ENCODE peak calls at places on chromosomes 2 and 18, in five cellular contexts. Q is transverse colon, M is SJSA1, J is neuronal stem cell, Y is cardiac muscle cell. O is an unnamed sample.

GRCh38 chr2:222978850-222979249 is 73.1 kb upstream of the KCNE4 start:
- DNase-seq in Q (no peak), M (no peak), Y (no peak), J (no peak), O (no peak)

GRCh38 chr2:64203131-64204005 is 59.1 kb upstream of the PELI1 start:
- DNase-seq in M (peak; percentile 60), Q (no peak), Y (peak; percentile 18), J (no peak), O (peak; percentile 57)

GRCh38 chr2:220076734-220077133 is 449.3 kb downstream of the SLC4A3 start:
- DNase-seq in M (no peak), Y (peak; percentile 27), J (no peak), Q (no peak), O (peak; percentile 69)

GRCh38 chr2:223052710-223053261 is 796 bp downstream of the KCNE4 start:
- DNase-seq in J (no peak), Q (no peak), Y (no peak), M (peak; percentile 46), O (no peak)

GRCh38 chr2:98487806-98488189 is 43.1 kb downstream of the INPP4A start:
- DNase-seq in M (no peak), Y (no peak), Q (peak; percentile 56), J (no peak), O (no peak)

GRCh38 chr2:52269696-52270485 is 1238.0 kb upstream of the NRXN1 start:
- DNase-seq in J (no peak), Y (no peak), M (no peak), Q (no peak), O (no peak)

GRCh38 chr2:174683392-174683759 is 80.9 kb downstream of the CHRNA1 start:
- DNase-seq in Y (peak; percentile 20), J (peak; percentile 20), M (no peak), Q (no peak), O (no peak)

GRCh38 chr2:186950694-186951093 is 101.7 kb upstream of the ZSWIM2 start:
- DNase-seq in Q (no peak), Y (no peak), J (no peak), M (no peak), O (no peak)

GRCh38 chr18:57426187-57426586 is 9.0 kb upstream of the ONECUT2 start:
- DNase-seq in Q (no peak), J (no peak), Y (no peak), M (no peak), O (no peak)

GRCh38 chr2:71071681-71072398 is 3.4 kb downstream of the NAGK start:
- DNase-seq in Y (no peak), M (no peak), Q (peak; percentile 46), J (no peak), O (no peak)

GRCh38 chr2:32977228-32977758 is 30.5 kb downstream of the LTBP1 start:
- DNase-seq in J (no peak), Q (peak; percentile 96), M (no peak), Y (no peak), O (no peak)

GRCh38 chr2:101341901-101342624 is 33.6 kb upstream of the RNF149 start:
- DNase-seq in M (peak; percentile 74), J (peak; percentile 71), Q (peak; percentile 78), Y (peak; percentile 79), O (no peak)

GRCh38 chr2:235946590-235946989 is 221.6 kb downstream of the GBX2 start:
- DNase-seq in Y (no peak), Q (no peak), J (no peak), M (no peak), O (no peak)

GRCh38 chr2:195457873-195458272 is 199.2 kb upstream of the SLC39A10 start:
- DNase-seq in J (no peak), M (no peak), Y (no peak), Q (no peak), O (no peak)

GRCh38 chr2:185463481-185463880 is 275.1 kb upstream of the FSIP2 start:
- DNase-seq in Q (no peak), M (no peak), Y (no peak), J (no peak), O (no peak)

GRCh38 chr2:38648107-38648761 is 17.7 kb upstream of the GALM start:
- DNase-seq in M (no peak), Y (no peak), Q (no peak), J (no peak), O (no peak)

GRCh38 chr2:33525666-33526065 is 49.2 kb downstream of the RASGRP3 start:
- DNase-seq in Q (no peak), Y (no peak), M (no peak), J (no peak), O (no peak)

GRCh38 chr2:193584001-193584400 is 1389.3 kb upstream of the TMEFF2 start:
- DNase-seq in Q (no peak), J (peak; percentile 24), Y (peak; percentile 5), M (no peak), O (no peak)

GRCh38 chr18:74316257-74317180 is 880 bp downstream of the C18orf63 start:
- DNase-seq in J (no peak), Y (peak; percentile 44), Q (no peak), M (peak; percentile 84), O (peak; percentile 78)

GRCh38 chr2:181189932-181190331 is 209.5 kb downstream of the UBE2E3 start:
- DNase-seq in Q (no peak), Y (no peak), J (no peak), M (no peak), O (no peak)

GRCh38 chr18:23146861-23147469 is 11.7 kb downstream of the CABLES1 start:
- DNase-seq in M (no peak), Y (no peak), Q (no peak), J (no peak), O (no peak)

GRCh38 chr2:231200805-231201474 is 2.5 kb downstream of the ARMC9 start:
- DNase-seq in Y (no peak), M (peak; percentile 59), J (no peak), Q (no peak), O (no peak)

GRCh38 chr18:63774511-63774910 is 707 bp upstream of the SERPINB7 start:
- DNase-seq in J (no peak), Q (no peak), Y (no peak), M (no peak), O (no peak)
- H3K4me3 ChIP-seq in J (no peak overlapping the region), Q (no peak overlapping the region), Y (no peak overlapping the region), M (no peak overlapping the region), O (no peak overlapping the region)

DNA sequence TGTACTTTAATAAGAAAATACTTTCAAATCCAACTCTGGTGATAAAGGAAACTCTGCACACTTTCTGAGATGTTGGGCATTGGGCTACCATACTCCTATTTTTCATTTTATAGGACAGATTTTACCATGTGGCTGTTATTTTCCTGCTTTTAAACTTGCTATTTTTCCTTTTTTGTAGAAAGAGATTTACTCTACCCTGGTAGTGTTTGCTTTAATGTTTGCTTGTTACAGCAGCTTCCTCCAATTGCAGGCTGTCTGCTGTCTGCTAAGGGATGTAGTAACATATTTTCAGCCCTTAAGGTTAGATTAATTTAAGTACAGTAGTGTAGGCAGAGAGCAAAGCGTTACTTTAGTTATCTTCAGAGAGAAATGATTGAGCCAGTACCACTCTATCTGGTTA is 38.6 kb downstream of the MARCHF7 start:
- DNase-seq in J (no peak), Y (no peak), Q (no peak), M (no peak), O (no peak)
- H3K36me3 ChIP-seq in J (peaks cover 21% of the 10 kb centered on the region), Y (peaks cover 72% of the 10 kb centered on the region), Q (peaks cover 33% of the 10 kb centered on the region), M (peaks cover 98% of the 10 kb centered on the region), O (peaks cover 5% of the 10 kb centered on the region)

DNA sequence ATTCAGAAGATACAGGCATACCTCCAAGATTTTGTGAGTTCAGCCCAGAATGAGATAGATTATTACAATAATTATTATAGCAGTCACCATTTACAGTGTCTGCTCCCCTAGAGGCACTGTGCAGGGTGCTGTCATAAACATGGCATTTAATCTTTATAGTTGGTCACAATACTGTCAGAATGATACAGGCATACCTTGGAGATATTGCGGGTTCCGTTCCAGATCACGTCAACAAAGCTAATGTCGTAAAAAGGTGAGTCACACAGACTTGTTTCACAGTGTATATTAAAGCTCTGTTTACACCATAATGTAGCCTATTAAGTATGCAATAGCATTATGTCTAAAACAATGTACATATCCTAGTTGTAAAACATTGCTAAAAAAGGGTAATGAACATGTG is 45.6 kb downstream of the ZRANB3 start:
- DNase-seq in Q (no peak), Y (no peak), J (no peak), M (no peak), O (no peak)
- H3K4me3 ChIP-seq in Q (no peak overlapping the region), Y (no peak overlapping the region), J (no peak overlapping the region), M (no peak overlapping the region), O (no peak overlapping the region)

GRCh38 chr2:238259085-238260020 is 19.5 kb upstream of the HES6 start:
- DNase-seq in Q (no peak), J (no peak), M (no peak), Y (no peak), O (no peak)
- H3K36me3 ChIP-seq in Q (peaks cover 35% of the 10 kb centered on the region), J (peaks cover 9% of the 10 kb centered on the region), M (peaks cover 69% of the 10 kb centered on the region), Y (no peaks in the 10 kb centered on the region), O (peaks cover 25% of the 10 kb centered on the region)

O was measured in BJ.